ENCODE peak calls at places on chromosomes 12 and 14, in nine cellular contexts. Q is RWPE2, R is fibroblast of villous mesenchyme, G is HCT116, T is IMR-90, Z is pancreas, A is stomach, C is Peyer's patch, I is cardiac muscle cell. X is an unnamed sample.

GRCh38 chr12:65827827-65828231 is 3.5 kb downstream of the HMGA2 start:
- DNase-seq in Q (no peak), G (no peak), R (peak; percentile 55), C (no peak), A (no peak), T (no peak), Z (no peak), I (peak; percentile 20), X (no peak)

GRCh38 chr12:26198742-26199141 is 3.4 kb downstream of the SSPN start:
- DNase-seq in Z (no peak), T (peak; percentile 63), A (no peak), I (no peak), R (peak; percentile 19), C (no peak), Q (no peak), G (no peak), X (peak; percentile 69)

GRCh38 chr14:58914271-58914855 is 274.1 kb upstream of the DAAM1 start:
- DNase-seq in C (no peak), T (no peak), A (no peak), I (peak; percentile 27), R (peak; percentile 37), G (no peak), Q (no peak), Z (no peak), X (no peak)

GRCh38 chr12:123115409-123116111 is 35.3 kb downstream of the PITPNM2 start:
- DNase-seq in R (peak; percentile 96), Z (peak; percentile 24), T (peak; percentile 97), A (no peak), I (no peak), Q (no peak), C (peak; percentile 63), G (no peak), X (peak; percentile 47)

GRCh38 chr12:121753844-121754264 is 39.6 kb downstream of the RHOF start:
- DNase-seq in C (no peak), Z (peak; percentile 65), A (peak; percentile 79), T (no peak), I (no peak), G (no peak), Q (no peak), R (no peak), X (no peak)

GRCh38 chr14:32934891-32935633 is 3.6 kb upstream of the NPAS3 start:
- DNase-seq in C (no peak), I (peak; percentile 40), Q (no peak), R (no peak), G (no peak), A (no peak), T (no peak), Z (no peak), X (no peak)

GRCh38 chr14:101474563-101475467 is 86.5 kb upstream of the DIO3 start:
- DNase-seq in A (peak; percentile 19), C (no peak), I (no peak), R (no peak), Z (no peak), T (no peak), G (no peak), Q (peak; percentile 57), X (no peak)

GRCh38 chr12:39912211-39912980 is 193.5 kb downstream of the SLC2A13 start:
- DNase-seq in C (no peak), G (no peak), Q (no peak), I (no peak), A (peak; percentile 93), R (no peak), Z (peak; percentile 92), T (no peak), X (peak; percentile 79)

GRCh38 chr12:112904571-112904970 is 2.2 kb upstream of the OAS1 start:
- DNase-seq in I (no peak), A (no peak), Z (no peak), Q (no peak), T (no peak), R (no peak), C (no peak), G (no peak), X (no peak)

GRCh38 chr12:82818276-82819035 is 131.8 kb downstream of the TMTC2 start:
- DNase-seq in Z (no peak), T (peak; percentile 6), Q (no peak), A (no peak), R (peak; percentile 3), G (no peak), C (no peak), I (no peak), X (peak; percentile 1)

GRCh38 chr14:60093606-60094005 is 1.9 kb downstream of the PCNX4 start:
- DNase-seq in I (no peak), C (no peak), Q (no peak), T (peak; percentile 18), G (no peak), R (peak; percentile 21), Z (no peak), A (no peak), X (no peak)

GRCh38 chr14:60090864-60091519 is 731 bp upstream of the PCNX4 start:
- DNase-seq in Z (peak; percentile 66), C (peak; percentile 28), Q (no peak), A (peak; percentile 33), T (peak; percentile 64), I (peak; percentile 73), R (peak; percentile 82), G (peak; percentile 37), X (peak; percentile 50)

GRCh38 chr14:60092516-60092915 is 793 bp downstream of the PCNX4 start:
- DNase-seq in A (no peak), R (peak; percentile 54), Q (no peak), Z (peak; percentile 14), G (no peak), T (peak; percentile 41), C (peak; percentile 18), I (peak; percentile 49), X (peak; percentile 29)

GRCh38 chr14:60093088-60093487 is 1.4 kb downstream of the PCNX4 start:
- DNase-seq in I (no peak), Q (no peak), T (no peak), R (peak; percentile 41), G (no peak), A (no peak), C (no peak), Z (no peak), X (no peak)

GRCh38 chr14:60091550-60092511 is at the start of gene PCNX4:
- DNase-seq in G (peak; percentile 98), Q (peak; percentile 99), C (peak; percentile 97), Z (peak; percentile 96), R (peak; percentile 99), A (peak; percentile 97), T (peak; percentile 98), I (peak; percentile 98), X (peak; percentile 99)
- TF ChIP-seq CTCF in G (no peak), Q (no peak), C (no peak), Z (no peak), R (no peak), A (no peak), T (no peak), I (no peak), X (no peak)

GRCh38 chr12:31406345-31406744 is 80.4 kb upstream of the SINHCAF start:
- DNase-seq in Q (no peak), R (no peak), I (no peak), T (peak; percentile 11), A (no peak), Z (no peak), C (no peak), G (no peak), X (no peak)
- H3K4me3 ChIP-seq in Q (no peak overlapping the region), R (no peak overlapping the region), I (no peak overlapping the region), T (no peak overlapping the region), A (no peak overlapping the region), Z (no peak overlapping the region), C (no peak overlapping the region), G (no peak overlapping the region), X (no peak overlapping the region)

GRCh38 chr12:29306682-29307081 is 74.3 kb downstream of the ERGIC2 start:
- DNase-seq in I (no peak), Q (no peak), G (no peak), T (no peak), Z (no peak), C (no peak), R (no peak), A (no peak), X (no peak)

GRCh38 chr12:29314421-29314820 is 66.6 kb downstream of the ERGIC2 start:
- DNase-seq in C (no peak), I (no peak), Z (no peak), T (no peak), A (no peak), R (no peak), Q (no peak), G (no peak), X (no peak)

GRCh38 chr12:29310899-29311298 is 70.1 kb downstream of the ERGIC2 start:
- DNase-seq in Q (no peak), I (no peak), G (no peak), C (no peak), Z (no peak), T (no peak), A (no peak), R (no peak), X (no peak)

GRCh38 chr12:29306267-29306666 is 74.7 kb downstream of the ERGIC2 start:
- DNase-seq in Z (no peak), A (no peak), C (no peak), R (no peak), G (no peak), Q (no peak), I (no peak), T (no peak), X (no peak)

DNA sequence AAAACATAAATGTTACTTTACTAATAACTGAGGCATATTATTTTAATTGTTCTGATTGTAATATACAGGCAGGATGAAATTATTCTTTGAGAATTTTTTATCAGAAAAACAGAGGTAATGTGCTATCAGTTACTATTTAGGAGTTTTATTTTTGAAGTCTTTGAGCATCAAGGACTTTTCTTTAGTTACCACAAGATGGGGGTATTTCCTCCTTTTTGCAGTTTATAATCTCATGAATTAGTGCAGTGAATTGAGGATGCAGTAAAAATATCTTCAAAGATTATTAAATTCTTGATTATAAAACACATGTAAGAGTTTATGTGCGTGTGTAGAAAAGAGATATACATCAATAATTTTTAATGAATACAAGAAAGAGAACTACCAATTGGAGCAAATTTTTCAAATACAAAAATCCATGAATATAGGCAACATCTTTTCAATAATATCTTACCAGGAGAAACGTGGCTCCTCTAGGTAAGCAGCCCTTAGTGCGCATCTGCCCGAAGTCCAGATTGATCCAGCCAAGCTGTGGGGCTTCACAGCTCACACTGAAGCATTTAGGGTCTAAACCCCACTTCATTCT is 71.6 kb downstream of the ERGIC2 start:
- DNase-seq in R (peak; percentile 51), G (peak; percentile 10), A (no peak), Z (no peak), Q (no peak), C (no peak), I (peak; percentile 13), T (peak; percentile 47), X (peak; percentile 30)
- TF ChIP-seq CTCF in R (peak; percentile 55), G (peak; percentile 28), A (no peak), Z (no peak), Q (peak; percentile 51), C (no peak), I (peak; percentile 51), T (peak; percentile 67), X (peak; percentile 29)

DNA sequence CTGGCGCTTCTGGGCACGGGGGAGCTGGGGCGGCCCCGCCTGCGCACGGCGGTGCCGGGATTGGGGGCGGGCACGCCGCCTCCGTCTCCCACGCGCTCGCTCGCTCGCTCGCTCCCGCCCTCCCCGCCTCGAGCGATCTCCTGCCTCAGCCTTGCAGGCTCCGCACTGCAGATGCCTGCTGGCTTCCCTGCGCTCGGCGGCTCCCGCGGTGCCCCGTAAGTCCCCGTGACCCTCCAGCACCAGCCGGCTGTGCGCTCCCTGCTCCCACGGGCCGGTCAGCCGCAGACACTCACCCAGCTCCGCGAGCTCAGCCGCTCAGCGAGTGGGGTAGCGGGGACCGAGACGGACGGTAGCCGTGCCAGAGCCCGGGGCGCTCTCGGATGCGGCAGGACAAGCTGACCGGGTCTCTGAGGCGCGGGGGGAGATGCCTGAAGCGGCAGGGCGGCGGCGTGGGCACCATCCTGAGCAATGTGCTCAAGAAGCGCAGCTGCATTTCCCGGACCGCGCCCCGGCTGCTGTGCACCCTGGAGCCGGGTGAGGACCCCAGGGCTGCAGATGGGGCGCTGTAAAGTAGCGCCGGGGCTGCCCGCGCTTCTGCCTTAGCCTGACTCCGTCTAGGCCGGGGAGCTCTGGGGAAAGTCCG is at the start of gene TBC1D30:
- DNase-seq in G (no peak), T (peak; percentile 2), R (no peak), Q (no peak), Z (no peak), C (no peak), A (no peak), I (peak; percentile 59), X (no peak)
- H3K4me3 ChIP-seq in G (no peak within 1 kb of the TSS), T (peak within 1 kb of the TSS; percentile 33), R (peak within 1 kb of the TSS; percentile 41), Q (peak within 1 kb of the TSS; percentile 32), Z (peak within 1 kb of the TSS; percentile 43), C (peak within 1 kb of the TSS; percentile 52), A (peak within 1 kb of the TSS; percentile 66), I (peak within 1 kb of the TSS; percentile 39), X (no peak within 1 kb of the TSS)

X was measured in epithelial cell of esophagus.